ENCODE peak calls at places on chromosomes 6 and 20, in four cellular contexts. One of them, this sample, is unnamed.

GRCh38 chr6:168043193-168043847 is 35.7 kb downstream of the FRMD1 start:
- DNase-seq in AG08395: no peak
- DNase-seq in A549: no peak
- DNase-seq in HEK293T: no peak
- DNase-seq in this sample: no peak

GRCh38 chr6:35698858-35699257 is 10.1 kb upstream of the FKBP5 start:
- DNase-seq in AG08395: no peak
- DNase-seq in A549: no peak
- DNase-seq in HEK293T: no peak
- DNase-seq in this sample: no peak

GRCh38 chr6:80520195-80520594 is 413.7 kb downstream of the BCKDHB start:
- DNase-seq in AG08395: peak; percentile 45
- DNase-seq in A549: no peak
- DNase-seq in HEK293T: no peak
- DNase-seq in this sample: peak; percentile 73

GRCh38 chr20:9628166-9628565 is 113.8 kb downstream of the LAMP5 start:
- DNase-seq in AG08395: no peak
- DNase-seq in A549: no peak
- DNase-seq in HEK293T: no peak
- DNase-seq in this sample: peak; percentile 18

GRCh38 chr6:43900560-43901329 is 130.7 kb downstream of the VEGFA start:
- DNase-seq in AG08395: no peak
- DNase-seq in A549: no peak
- DNase-seq in HEK293T: no peak
- DNase-seq in this sample: peak; percentile 55

GRCh38 chr6:73203098-73203497 is 22.2 kb downstream of the KHDC1L start:
- DNase-seq in AG08395: no peak
- DNase-seq in A549: no peak
- DNase-seq in HEK293T: no peak
- DNase-seq in this sample: no peak

GRCh38 chr6:56914791-56915658 is 39.9 kb upstream of the BEND6 start:
- DNase-seq in AG08395: no peak
- DNase-seq in A549: no peak
- DNase-seq in HEK293T: no peak
- DNase-seq in this sample: no peak

GRCh38 chr6:3345836-3346235 is 87.1 kb downstream of the PSMG4 start:
- DNase-seq in AG08395: no peak
- DNase-seq in A549: no peak
- DNase-seq in HEK293T: no peak
- DNase-seq in this sample: no peak

GRCh38 chr20:32984631-32985354 is 19.4 kb downstream of the SUN5 start:
- DNase-seq in AG08395: no peak
- DNase-seq in A549: no peak
- DNase-seq in HEK293T: no peak
- DNase-seq in this sample: no peak

GRCh38 chr6:139164001-139164400 is 29.1 kb downstream of the HECA start:
- DNase-seq in AG08395: no peak
- DNase-seq in A549: no peak
- DNase-seq in HEK293T: no peak
- DNase-seq in this sample: no peak